ENCODE peak calls at places on chromosomes 7 and 10, in four cellular contexts. X is hypothalamus, V is foreskin fibroblast, D is fibroblast of gingiva. J is an unnamed sample.

GRCh38 chr7:22864855-22865606 is 42.4 kb upstream of the TOMM7 start:
- DNase-seq in D (peak), X (no peak), V (no peak), J (no peak)

GRCh38 chr10:12588091-12588850 is 238.9 kb downstream of the CAMK1D start:
- DNase-seq in X (no peak), D (no peak), V (peak), J (peak)

GRCh38 chr7:129199406-129199805 is 11.0 kb downstream of the SMO start:
- DNase-seq in X (no peak), V (no peak), D (no peak), J (no peak)

GRCh38 chr10:96709525-96709924 is 10.8 kb downstream of the PIK3AP1 start:
- DNase-seq in V (no peak), D (no peak), X (no peak), J (no peak)

GRCh38 chr10:8992009-8992408 is 937.5 kb downstream of the GATA3 start:
- DNase-seq in X (no peak), V (no peak), D (no peak), J (no peak)

GRCh38 chr10:77290528-77291155 is 347.0 kb downstream of the KCNMA1 start:
- DNase-seq in D (peak), X (no peak), V (peak), J (no peak)

GRCh38 chr7:98211221-98211675 is at the start of gene BHLHA15:
- DNase-seq in D (no peak), V (peak), X (no peak), J (peak)

GRCh38 chr7:105678811-105679495 is 97.7 kb upstream of the EFCAB10 start:
- DNase-seq in V (no peak), D (peak), X (no peak), J (peak)

GRCh38 chr10:78231930-78232329 is 198.3 kb downstream of the RPS24 start:
- DNase-seq in X (no peak), V (no peak), D (peak), J (peak)

GRCh38 chr10:106898441-106898840 is 266.1 kb downstream of the SORCS1 start:
- DNase-seq in V (no peak), D (no peak), X (no peak), J (no peak)